ENCODE peak calls at places on chromosome 4, in four cellular contexts. V, N, M and W are unnamed samples.

GRCh38 chr4:140069068-140069467 is 84.9 kb downstream of the MAML3 start:
- DNase-seq in V (no peak), N (no peak), M (no peak), W (no peak)

GRCh38 chr4:5421416-5421815 is 286.9 kb downstream of the EVC2 start:
- DNase-seq in N (no peak), M (no peak), V (no peak), W (no peak)

GRCh38 chr4:165118256-165118909 is 5.7 kb upstream of the TMEM192 start:
- DNase-seq in M (no peak), V (no peak), N (no peak), W (no peak)

GRCh38 chr4:24664956-24665355 is 80.6 kb upstream of the DHX15 start:
- DNase-seq in V (peak), N (no peak), M (no peak), W (no peak)

GRCh38 chr4:2923141-2923551 is 40.1 kb downstream of the NOP14 start:
- DNase-seq in V (no peak), M (no peak), N (no peak), W (no peak)

GRCh38 chr4:136319789-136320470 is 1212.4 kb downstream of the PCDH18 start:
- DNase-seq in N (no peak), V (peak), M (no peak), W (peak)

GRCh38 chr4:184416913-184417734 is 57.2 kb downstream of the IRF2 start:
- DNase-seq in V (no peak), M (no peak), N (peak), W (no peak)

GRCh38 chr4:56468097-56468422 is 643 bp downstream of the SRP72 start:
- DNase-seq in N (peak), M (peak), V (peak), W (peak)

GRCh38 chr4:18202510-18202909 is 181.0 kb upstream of the LCORL start:
- DNase-seq in V (no peak), N (no peak), M (no peak), W (no peak)

GRCh38 chr4:186021461-186022167 is 47.3 kb upstream of the TLR3 start:
- DNase-seq in N (no peak), M (peak), V (peak), W (peak)

GRCh38 chr4:142314183-142314582 is 531.9 kb downstream of the INPP4B start:
- DNase-seq in N (no peak), V (no peak), M (no peak), W (no peak)

GRCh38 chr4:2963185-2964076 is at the start of the genes GRK4 and NOP14:
- DNase-seq in N (peak), M (peak), V (peak), W (peak)

GRCh38 chr4:112127048-112127637 is 18.1 kb upstream of the FAM241A start:
- DNase-seq in V (no peak), N (no peak), M (no peak), W (no peak)

GRCh38 chr4:504076-504475 is 5.1 kb downstream of the PIGG start:
- DNase-seq in V (no peak), N (no peak), M (no peak), W (no peak)

GRCh38 chr4:86358176-86358701 is 1.6 kb downstream of the MAPK10 start:
- DNase-seq in M (no peak), V (no peak), N (no peak), W (no peak)

GRCh38 chr4:71498624-71499023 is 159.8 kb downstream of the SLC4A4 start:
- DNase-seq in M (no peak), N (no peak), V (no peak), W (no peak)

GRCh38 chr4:182145360-182145905 is 97.8 kb upstream of the TENM3 start:
- DNase-seq in M (no peak), N (no peak), V (no peak), W (no peak)

GRCh38 chr4:84878541-84878940 is 87.9 kb downstream of the WDFY3 start:
- DNase-seq in V (no peak), M (no peak), N (no peak), W (no peak)

GRCh38 chr4:99856166-99856565 is 38.1 kb downstream of the LAMTOR3 start:
- DNase-seq in M (no peak), V (no peak), N (no peak), W (no peak)

GRCh38 chr4:147370473-147370872 is 110.4 kb upstream of the EDNRA start:
- DNase-seq in N (no peak), V (no peak), M (no peak), W (no peak)

GRCh38 chr4:87461281-87461700 is 38.9 kb downstream of the NUDT9 start:
- DNase-seq in N (no peak), M (no peak), V (no peak), W (no peak)

GRCh38 chr4:3293410-3294391 is 880 bp downstream of the RGS12 start:
- DNase-seq in M (no peak), N (no peak), V (no peak), W (no peak)

GRCh38 chr4:76250962-76251361 is 559 bp upstream of the FAM47E start:
- DNase-seq in M (no peak), N (no peak), V (no peak), W (no peak)

GRCh38 chr4:141058739-141059507 is 74.3 kb downstream of the RNF150 start:
- DNase-seq in M (no peak), V (no peak), N (no peak), W (no peak)

GRCh38 chr4:39655866-39656265 is 17.2 kb upstream of the SMIM14 start:
- DNase-seq in N (no peak), M (no peak), V (peak), W (peak)

GRCh38 chr4:54384563-54384962 is 155.5 kb downstream of the PDGFRA start:
- DNase-seq in V (peak), N (no peak), M (no peak), W (peak)

GRCh38 chr4:161457311-161457710 is 706.5 kb downstream of the FSTL5 start:
- DNase-seq in N (no peak), V (no peak), M (no peak), W (no peak)

GRCh38 chr4:675036-675804 is 878 bp downstream of the MYL5 start:
- DNase-seq in M (no peak), N (no peak), V (no peak), W (no peak)

GRCh38 chr4:15875663-15876460 is 62.7 kb downstream of the FGFBP1 start:
- DNase-seq in V (no peak), N (no peak), M (no peak), W (no peak)

GRCh38 chr4:122796801-122797404 is 29.7 kb upstream of the FGF2 start:
- DNase-seq in N (no peak), M (peak), V (no peak), W (no peak)

GRCh38 chr4:133594246-133595207 is 445.4 kb downstream of the PCDH10 start:
- DNase-seq in V (no peak), N (no peak), M (no peak), W (no peak)

GRCh38 chr4:23931489-23931830 is 41.6 kb upstream of the PPARGC1A start:
- DNase-seq in V (no peak), M (no peak), N (no peak), W (no peak)

GRCh38 chr4:3775576-3775975 is 9.4 kb downstream of the ADRA2C start:
- DNase-seq in M (no peak), N (no peak), V (no peak), W (no peak)

GRCh38 chr4:169008478-169008877 is 1.6 kb downstream of the CBR4 start:
- DNase-seq in M (no peak), V (no peak), N (no peak), W (no peak)

DNA sequence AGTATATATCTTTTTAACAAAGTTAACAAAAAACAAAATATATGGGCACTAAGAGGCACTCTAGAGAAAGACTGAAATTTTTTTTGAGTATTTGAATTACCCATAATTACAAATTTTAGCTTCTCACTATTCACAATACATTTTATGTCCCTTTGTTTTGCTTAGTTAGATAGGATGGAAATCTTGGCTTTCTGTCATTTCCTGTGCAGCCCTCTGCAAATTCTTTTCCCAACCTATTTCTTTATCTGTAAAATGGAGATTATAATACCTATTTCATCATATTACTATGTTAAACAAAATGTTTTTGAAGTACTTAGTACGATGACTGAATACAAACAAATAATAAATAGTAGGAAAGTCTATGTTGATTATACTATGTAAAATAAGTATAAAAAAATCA is 710.0 kb downstream of the CCSER1 start:
- DNase-seq in V (no peak), N (no peak), M (no peak), W (no peak)
- TF ChIP-seq EP300 in V (no peak), N (no peak), M (no peak), W (no peak)

GRCh38 chr4:163395055-163395454 is 51.4 kb downstream of the NPY5R start:
- DNase-seq in V (no peak), M (no peak), N (no peak), W (no peak)

GRCh38 chr4:163393471-163393870 is 49.8 kb downstream of the NPY5R start:
- DNase-seq in V (no peak), M (no peak), N (no peak), W (no peak)

GRCh38 chr4:163391756-163392155 is 48.1 kb downstream of the NPY5R start:
- DNase-seq in N (no peak), V (no peak), M (no peak), W (no peak)

GRCh38 chr4:163395758-163396157 is 52.1 kb downstream of the NPY5R start:
- DNase-seq in N (no peak), M (no peak), V (no peak), W (no peak)

GRCh38 chr4:163392328-163392727 is 48.6 kb downstream of the NPY5R start:
- DNase-seq in N (no peak), V (no peak), M (no peak), W (no peak)
- TF ChIP-seq JUNB in N (no peak), V (no peak), M (no peak), W (no peak)

GRCh38 chr4:102527695-102528094 is 26.5 kb downstream of the NFKB1 start:
- DNase-seq in N (no peak), M (no peak), V (no peak), W (no peak)
- TF ChIP-seq HDAC2 in N (no peak), M (no peak), V (no peak), W (no peak)

GRCh38 chr4:38024203-38024504 is 64.0 kb downstream of the PTTG2 start:
- DNase-seq in N (no peak), M (no peak), V (no peak), W (no peak)

GRCh38 chr4:38026138-38026740 is 66.0 kb downstream of the PTTG2 start:
- DNase-seq in M (no peak), N (no peak), V (no peak), W (no peak)

GRCh38 chr4:38021751-38022150 is 61.6 kb downstream of the PTTG2 start:
- DNase-seq in M (no peak), N (no peak), V (no peak), W (no peak)

GRCh38 chr4:38025665-38026064 is 65.5 kb downstream of the PTTG2 start:
- DNase-seq in M (no peak), N (no peak), V (no peak), W (no peak)

DNA sequence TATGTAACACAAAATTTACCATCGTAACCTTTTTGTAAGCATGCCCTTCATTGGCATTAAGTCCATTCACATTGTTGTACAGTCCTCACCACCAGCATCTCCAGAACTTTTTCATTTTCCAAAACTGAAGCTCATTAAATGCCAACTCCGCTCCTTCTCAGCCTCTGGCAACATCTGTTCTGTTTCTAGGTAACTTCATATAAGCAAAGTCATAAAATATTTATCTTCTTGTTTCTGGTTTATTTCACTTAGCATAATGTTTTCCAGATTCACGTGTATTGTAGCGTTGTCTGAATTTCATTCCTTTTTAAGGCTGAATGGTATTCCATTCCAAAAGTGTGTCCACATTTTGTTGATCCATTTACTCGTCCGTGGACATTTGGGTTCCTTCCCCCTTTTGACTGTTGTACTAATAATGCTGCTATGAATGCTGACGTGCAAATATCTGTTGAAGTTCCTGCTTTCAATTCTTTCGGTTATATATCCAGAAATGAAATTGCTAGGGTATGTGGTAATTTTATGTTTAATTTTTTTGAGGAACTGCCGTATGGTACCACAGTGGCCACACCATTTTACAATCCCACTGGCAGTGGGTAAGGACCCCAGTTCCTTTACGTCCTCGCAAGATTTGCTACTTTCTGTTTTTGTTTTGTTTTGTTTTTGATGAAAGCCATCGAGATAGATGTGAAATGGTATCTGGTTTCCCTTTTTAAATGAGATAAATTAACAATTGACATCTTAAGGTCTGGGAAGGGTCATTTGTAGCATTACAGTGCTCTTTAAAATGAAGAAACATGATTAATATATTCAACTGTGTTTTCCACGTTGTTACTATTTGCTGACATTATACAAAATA is 63.4 kb downstream of the PTTG2 start:
- DNase-seq in M (no peak), N (no peak), V (no peak), W (no peak)
- TF ChIP-seq EP300 in M (no peak), N (no peak), V (no peak), W (no peak)

GRCh38 chr4:105619193-105619931 is 66.9 kb downstream of the ARHGEF38 start:
- DNase-seq in M (no peak), N (no peak), V (no peak), W (no peak)
- TF ChIP-seq JUNB in M (no peak), N (no peak), V (no peak), W (no peak)

DNA sequence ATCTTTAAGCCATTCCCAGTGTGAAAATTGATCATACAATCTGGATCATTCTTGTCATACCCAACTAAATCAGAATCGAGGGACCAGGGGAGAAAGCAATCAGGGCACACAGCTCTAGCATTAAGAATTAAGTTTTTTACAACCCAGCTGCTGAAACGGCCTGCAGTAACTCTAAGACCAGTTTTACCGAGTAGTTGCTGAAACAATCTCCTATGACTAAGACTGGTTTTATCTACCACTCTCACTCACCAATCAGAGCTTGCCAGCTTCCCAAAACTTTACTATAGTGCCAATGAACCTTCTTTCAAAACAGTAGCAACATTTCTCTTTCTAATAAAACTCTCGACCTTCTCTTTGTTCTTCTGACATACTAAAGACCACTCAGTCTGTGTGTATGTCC is 2.8 kb upstream of the SAP30 start:
- DNase-seq in V (no peak), M (peak), N (no peak), W (no peak)
- TF ChIP-seq HDAC2 in V (no peak), M (no peak), N (no peak), W (no peak)

GRCh38 chr4:14864365-14864762 is 137.9 kb upstream of the CPEB2 start:
- DNase-seq in M (no peak), N (no peak), V (no peak), W (no peak)

GRCh38 chr4:14865804-14866203 is 136.5 kb upstream of the CPEB2 start:
- DNase-seq in M (no peak), V (no peak), N (no peak), W (no peak)

GRCh38 chr4:14862881-14863280 is 139.4 kb upstream of the CPEB2 start:
- DNase-seq in V (no peak), M (peak), N (no peak), W (no peak)

GRCh38 chr4:14863420-14864364 is 138.6 kb upstream of the CPEB2 start:
- DNase-seq in N (no peak), M (no peak), V (no peak), W (no peak)

GRCh38 chr4:14864967-14865366 is 137.3 kb upstream of the CPEB2 start:
- DNase-seq in N (no peak), V (no peak), M (no peak), W (no peak)
- TF ChIP-seq EP300 in N (no peak), V (no peak), M (no peak), W (no peak)